ENCODE peak calls at places on chromosomes 4 and X, in four cellular contexts. C, T, S and L are unnamed samples.

GRCh38 chr4:182724414-182724813 is 192.8 kb downstream of the DCTD start:
- DNase-seq in C (peak), T (no peak), S (no peak), L (no peak)

GRCh38 chr4:180657881-180658280 is 1585.3 kb upstream of the TENM3 start:
- DNase-seq in C (no peak), T (no peak), S (no peak), L (no peak)

GRCh38 chr4:105895324-105895608 is at the start of gene NPNT:
- DNase-seq in C (no peak), T (no peak), S (no peak), L (no peak)

GRCh38 chrX:154541896-154542722 is 4.5 kb downstream of the G6PD start:
- DNase-seq in C (peak), T (no peak), S (no peak), L (no peak)

GRCh38 chrX:134020910-134021309 is 35.5 kb upstream of the GPC3 start:
- DNase-seq in C (no peak), T (no peak), S (no peak), L (no peak)

GRCh38 chr4:4455199-4455865 is 68.4 kb downstream of the NSG1 start:
- DNase-seq in C (no peak), T (no peak), S (no peak), L (no peak)

GRCh38 chrX:131752493-131753198 is 208.8 kb downstream of the OR13H1 start:
- DNase-seq in C (peak), T (no peak), S (peak), L (peak)

GRCh38 chrX:41429592-41429991 is 17.6 kb upstream of the NYX start:
- DNase-seq in C (no peak), T (no peak), S (no peak), L (no peak)

GRCh38 chr4:170386974-170387373 is 297.2 kb upstream of the AADAT start:
- DNase-seq in C (peak), T (no peak), S (no peak), L (no peak)

GRCh38 chr4:81085291-81085690 is 54.8 kb downstream of the BMP3 start:
- DNase-seq in C (no peak), T (no peak), S (no peak), L (no peak)

GRCh38 chr4:156805696-156806095 is 165.9 kb downstream of the PDGFC start:
- DNase-seq in C (peak), T (no peak), S (no peak), L (no peak)